ENCODE peak calls at places on chromosomes 12 and 14, in four cellular contexts. L is choroid plexus epithelial cell, B is endodermal cell, P is prostate gland. E is an unnamed sample.

GRCh38 chr14:96479435-96480146 is 22.6 kb upstream of the PAPOLA start:
- DNase-seq in L (peak; percentile 47), P (no peak), B (no peak), E (no peak)

GRCh38 chr12:123937707-123938600 is 34.7 kb downstream of the CCDC92 start:
- DNase-seq in B (no peak), L (peak; percentile 31), P (no peak), E (no peak)

GRCh38 chr14:74978416-74978947 is 23.1 kb upstream of the PGF start:
- DNase-seq in L (no peak), B (no peak), P (no peak), E (peak; percentile 29)

GRCh38 chr14:100193417-100194357 is 34.2 kb upstream of the DEGS2 start:
- DNase-seq in L (no peak), P (peak; percentile 10), B (no peak), E (peak; percentile 5)

GRCh38 chr12:42482820-42483533 is 106.6 kb downstream of the PRICKLE1 start:
- DNase-seq in L (peak; percentile 71), B (peak; percentile 96), P (peak; percentile 38), E (peak; percentile 61)

GRCh38 chr12:127060310-127060847 is 1206.6 kb upstream of the TMEM132C start:
- DNase-seq in B (no peak), P (no peak), L (no peak), E (no peak)

GRCh38 chr12:54579258-54579657 is 9.2 kb downstream of the PPP1R1A start:
- DNase-seq in P (no peak), B (no peak), L (no peak), E (no peak)

GRCh38 chr12:94429633-94430032 is 30.0 kb downstream of the CEP83 start:
- DNase-seq in P (no peak), B (peak; percentile 78), L (peak; percentile 52), E (no peak)

GRCh38 chr14:99395904-99396530 is 84.6 kb downstream of the SETD3 start:
- DNase-seq in L (peak; percentile 61), P (no peak), B (peak; percentile 41), E (peak; percentile 52)

GRCh38 chr12:63086149-63086915 is 64.7 kb downstream of the AVPR1A start:
- DNase-seq in B (no peak), P (no peak), L (no peak), E (no peak)

GRCh38 chr12:132946507-132946820 is 9.6 kb downstream of the ZNF605 start:
- DNase-seq in P (no peak), B (peak; percentile 31), L (no peak), E (no peak)

GRCh38 chr12:116534341-116535121 is 24.6 kb upstream of the MAP1LC3B2 start:
- DNase-seq in L (no peak), P (peak; percentile 22), B (peak; percentile 81), E (no peak)

GRCh38 chr12:46553266-46553665 is 180.7 kb upstream of the SLC38A2 start:
- DNase-seq in B (no peak), L (peak; percentile 70), P (no peak), E (peak; percentile 86)

GRCh38 chr12:6778212-6778570 is 5.9 kb downstream of the LAG3 start:
- DNase-seq in L (peak; percentile 62), P (no peak), B (peak; percentile 91), E (no peak)

GRCh38 chr14:106069786-106070185 is 543.4 kb downstream of the TMEM121 start:
- DNase-seq in P (no peak), B (no peak), L (no peak), E (no peak)

GRCh38 chr12:55797550-55797949 is 20.0 kb downstream of the SARNP start:
- DNase-seq in P (no peak), B (no peak), L (no peak), E (no peak)

GRCh38 chr14:56482306-56482705 is 97.3 kb upstream of the TMEM260 start:
- DNase-seq in P (no peak), L (peak; percentile 27), B (peak; percentile 86), E (peak; percentile 27)

GRCh38 chr14:63050694-63051093 is 5.4 kb upstream of the KCNH5 start:
- DNase-seq in B (no peak), P (no peak), L (no peak), E (no peak)

GRCh38 chr12:24615967-24616411 is 332.9 kb downstream of the BCAT1 start:
- DNase-seq in L (peak; percentile 91), B (peak; percentile 73), P (no peak), E (no peak)

GRCh38 chr14:91395466-91395865 is 22.2 kb downstream of the CCDC88C start:
- DNase-seq in L (no peak), P (no peak), B (peak; percentile 45), E (no peak)

GRCh38 chr14:49961270-49962222 is 68.7 kb downstream of the ARF6 start:
- DNase-seq in L (peak; percentile 43), B (no peak), P (peak; percentile 56), E (peak; percentile 58)

GRCh38 chr12:12812163-12812562 is 983 bp upstream of the DDX47 start:
- DNase-seq in B (no peak), L (no peak), P (no peak), E (no peak)

GRCh38 chr12:47091009-47091408 is 11.2 kb upstream of the AMIGO2 start:
- DNase-seq in P (no peak), B (no peak), L (no peak), E (no peak)

GRCh38 chr14:104172349-104172748 is 34.0 kb downstream of the KIF26A start:
- DNase-seq in L (no peak), B (no peak), P (no peak), E (no peak)

GRCh38 chr12:61355105-61355504 is 905.1 kb upstream of the USP15 start:
- DNase-seq in B (no peak), P (no peak), L (no peak), E (no peak)

GRCh38 chr14:91897121-91897701 is 29.9 kb upstream of the TC2N start:
- DNase-seq in P (peak; percentile 36), B (peak; percentile 70), L (peak; percentile 19), E (peak; percentile 95)

GRCh38 chr12:129873458-129873857 is 30.4 kb downstream of the TMEM132D start:
- DNase-seq in L (peak; percentile 8), P (no peak), B (no peak), E (no peak)

GRCh38 chr14:68363841-68364711 is 428.8 kb downstream of the ZFP36L1 start:
- DNase-seq in P (no peak), B (peak; percentile 95), L (peak; percentile 72), E (no peak)

GRCh38 chr12:105214670-105215375 is 21.2 kb downstream of the APPL2 start:
- DNase-seq in P (peak; percentile 85), L (no peak), B (no peak), E (peak; percentile 93)

GRCh38 chr14:96252323-96253052 is 3.5 kb upstream of the BDKRB1 start:
- DNase-seq in P (no peak), B (no peak), L (no peak), E (no peak)

GRCh38 chr14:24235804-24236688 is 3.3 kb downstream of the GMPR2 start:
- DNase-seq in L (no peak), B (peak; percentile 15), P (no peak), E (no peak)

GRCh38 chr14:101201535-101202125 is 298.1 kb upstream of the RTL1 start:
- DNase-seq in L (no peak), P (no peak), B (peak; percentile 30), E (no peak)

GRCh38 chr14:36580856-36581831 is 1.3 kb downstream of the NKX2-8 start:
- DNase-seq in P (peak; percentile 28), L (peak; percentile 33), B (peak; percentile 87), E (peak; percentile 65)

GRCh38 chr12:51323966-51324895 is at the start of gene BIN2:
- DNase-seq in P (no peak), B (no peak), L (no peak), E (no peak)

GRCh38 chr14:34981743-34982420 is 910 bp upstream of the SRP54 start:
- DNase-seq in L (peak; percentile 66), P (peak; percentile 23), B (peak; percentile 76), E (peak; percentile 55)

GRCh38 chr12:132188451-132189298 is 44.4 kb downstream of the NOC4L start:
- DNase-seq in L (no peak), B (no peak), P (no peak), E (no peak)

GRCh38 chr14:58667900-58668299 is 30.1 kb downstream of the DACT1 start:
- DNase-seq in P (no peak), L (no peak), B (no peak), E (peak; percentile 4)

GRCh38 chr12:109714141-109714912 is 702 bp downstream of the FAM222A start:
- DNase-seq in P (peak; percentile 57), L (peak; percentile 56), B (peak; percentile 95), E (peak; percentile 29)

GRCh38 chr14:80850197-80850814 is 91.2 kb downstream of the CEP128 start:
- DNase-seq in L (peak; percentile 74), B (no peak), P (no peak), E (peak; percentile 49)
- TF ChIP-seq CTCF in L (peak; percentile 56), B (peak; percentile 85), P (peak; percentile 72), E (peak; percentile 70)

DNA sequence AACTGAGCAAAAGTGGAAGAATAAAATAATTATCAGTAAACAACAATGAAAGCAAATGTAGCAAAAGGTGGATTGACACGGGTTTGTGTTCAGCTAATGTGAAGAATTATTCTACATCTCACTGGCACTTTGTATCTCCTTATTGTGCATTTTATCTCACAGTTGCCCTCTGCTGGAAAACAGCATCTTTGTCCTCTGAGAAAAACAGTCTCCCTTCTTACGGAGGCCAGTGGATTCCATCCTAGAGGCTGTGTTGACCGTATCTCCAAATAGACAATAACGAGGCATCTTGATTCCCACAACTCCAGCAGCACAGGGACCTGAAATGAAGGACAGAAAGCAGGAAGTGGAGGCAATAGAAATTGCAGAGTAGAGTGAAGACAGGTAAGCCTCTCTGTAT is 51.3 kb upstream of the PLBD1 start:
- DNase-seq in B (peak; percentile 61), P (no peak), L (peak; percentile 55), E (peak; percentile 48)
- TF ChIP-seq CTCF in B (peak; percentile 85), P (peak; percentile 19), L (peak; percentile 60), E (peak; percentile 33)

DNA sequence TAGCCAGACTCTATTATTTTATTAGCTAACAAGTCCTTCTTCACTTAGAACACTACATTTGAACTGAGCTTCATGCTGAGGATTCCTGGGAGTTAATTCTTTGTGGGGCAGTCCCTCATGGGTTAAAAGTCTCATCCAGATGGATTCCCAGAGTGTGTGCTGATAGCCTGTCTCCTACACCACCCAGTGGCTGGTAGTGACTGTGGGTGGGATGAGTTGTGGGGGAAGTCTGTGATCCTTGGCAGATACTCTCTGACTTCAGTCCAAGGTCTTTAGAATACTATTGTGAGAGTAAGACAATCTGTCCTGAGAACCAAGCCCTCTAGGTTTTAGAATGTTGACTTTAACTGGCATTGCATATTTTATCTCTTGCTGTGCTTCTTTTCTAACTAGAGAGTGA is 37.2 kb downstream of the AKAP6 start:
- DNase-seq in B (peak; percentile 54), L (peak; percentile 75), P (peak; percentile 22), E (no peak)
- TF ChIP-seq CTCF in B (peak; percentile 39), L (peak; percentile 50), P (no peak), E (no peak)

GRCh38 chr12:48536602-48537001 is 11.2 kb downstream of the OR8S1 start:
- DNase-seq in B (no peak), P (no peak), L (no peak), E (no peak)

GRCh38 chr12:48542300-48542928 is 17.0 kb downstream of the OR8S1 start:
- DNase-seq in L (peak; percentile 38), B (peak; percentile 86), P (no peak), E (peak; percentile 73)
- TF ChIP-seq CTCF in L (peak; percentile 79), B (peak; percentile 77), P (no peak), E (peak; percentile 65)

GRCh38 chr12:76878899-76879709 is at the start of gene CSRP2:
- DNase-seq in L (peak; percentile 74), P (peak; percentile 91), B (peak; percentile 100), E (peak; percentile 91)
- TF ChIP-seq CTCF in L (peak; percentile 51), P (no peak), B (peak; percentile 65), E (no peak)

E was measured in MCF 10A.